ENCODE peak calls at places on chromosomes 12 and 14, in ten cellular contexts. C is CD4-positive, alpha-beta memory T cell; H is BE2C; N is SK-N-SH; P is GM06990; B is Panc1; X is fibroblast of lung; L is neuronal stem cell; G is right atrium auricular region; F is astrocyte. Z is an unnamed sample. For H3K27me3, the result is how much of the 10 kb centered on the place peaks cover.

GRCh38 chr14:69004731-69005431 is 25.8 kb upstream of the ACTN1 start:
- DNase-seq in N (no peak), B (no peak), P (no peak), C (no peak), X (peak), F (peak), L (no peak), H (no peak), G (no peak), Z (no peak)

GRCh38 chr14:64807588-64807987 is 72.1 kb downstream of the SPTB start:
- DNase-seq in B (no peak), N (no peak), G (no peak), H (peak), P (no peak), C (no peak), F (no peak), X (no peak), L (no peak), Z (no peak)

GRCh38 chr14:22667881-22668280 is 23.7 kb upstream of the OR6J1 start:
- DNase-seq in H (no peak), N (no peak), L (no peak), F (no peak), X (no peak), B (no peak), C (no peak), G (no peak), P (no peak), Z (no peak)

GRCh38 chr14:89027097-89027740 is 202.8 kb downstream of the TTC8 start:
- DNase-seq in C (peak), N (no peak), B (no peak), F (no peak), L (peak), X (peak), P (peak), G (no peak), H (no peak), Z (peak)

GRCh38 chr12:48160807-48161206 is 3.5 kb upstream of the ASB8 start:
- DNase-seq in X (peak), C (no peak), B (no peak), L (no peak), H (no peak), G (no peak), P (no peak), F (peak), N (no peak), Z (no peak)

GRCh38 chr12:107457536-107457935 is 228.1 kb upstream of the PWP1 start:
- DNase-seq in P (no peak), L (no peak), X (no peak), N (peak), B (no peak), H (no peak), C (no peak), F (no peak), G (no peak), Z (no peak)

GRCh38 chr12:126784328-126784921 is 1482.5 kb upstream of the TMEM132C start:
- DNase-seq in X (peak), L (peak), H (no peak), P (no peak), G (no peak), B (no peak), F (peak), N (peak), C (no peak), Z (peak)

GRCh38 chr12:105907982-105908381 is 230.8 kb downstream of the NUAK1 start:
- DNase-seq in H (no peak), N (no peak), X (peak), P (no peak), F (peak), L (no peak), C (no peak), G (no peak), B (no peak), Z (no peak)

GRCh38 chr14:50062438-50063039 is 53.8 kb downstream of the VCPKMT start:
- DNase-seq in N (peak), G (no peak), H (peak), L (no peak), C (peak), B (no peak), P (no peak), F (peak), X (peak), Z (peak)

GRCh38 chr14:78997811-78998210 is 827.6 kb downstream of the NRXN3 start:
- DNase-seq in G (no peak), C (no peak), N (peak), H (peak), P (no peak), F (peak), X (peak), L (no peak), B (no peak), Z (no peak)

GRCh38 chr14:74867673-74868072 is 8.3 kb downstream of the PROX2 start:
- DNase-seq in P (no peak), C (peak), B (no peak), H (no peak), F (peak), X (peak), G (peak), N (peak), L (no peak), Z (peak)

GRCh38 chr12:65334534-65334933 is 56.1 kb downstream of the MSRB3 start:
- DNase-seq in F (no peak), X (no peak), H (no peak), G (no peak), C (no peak), P (no peak), N (no peak), B (no peak), L (no peak), Z (no peak)

GRCh38 chr14:25884657-25885056 is 713.2 kb downstream of the NOVA1 start:
- DNase-seq in B (no peak), C (no peak), P (no peak), H (no peak), F (no peak), G (no peak), N (no peak), X (no peak), L (no peak), Z (no peak)

GRCh38 chr12:62265511-62265910 is 5.3 kb downstream of the USP15 start:
- DNase-seq in N (no peak), L (no peak), F (no peak), G (no peak), P (no peak), B (no peak), H (no peak), C (no peak), X (no peak), Z (no peak)

GRCh38 chr14:32800320-32800719 is 138.4 kb upstream of the NPAS3 start:
- DNase-seq in F (no peak), B (no peak), X (no peak), G (no peak), P (no peak), L (no peak), C (no peak), N (no peak), H (no peak), Z (no peak)

GRCh38 chr12:93453633-93454032 is 11.9 kb upstream of the UBE2N start:
- DNase-seq in N (no peak), X (peak), L (no peak), G (no peak), F (peak), C (no peak), H (no peak), B (no peak), P (no peak), Z (no peak)

GRCh38 chr12:57852620-57853509 is 6.3 kb upstream of the CTDSP2 start:
- DNase-seq in G (no peak), N (no peak), L (peak), H (no peak), B (no peak), F (no peak), X (no peak), P (no peak), C (no peak), Z (no peak)

GRCh38 chr12:29591140-29592020 is 93.9 kb upstream of the OVCH1 start:
- DNase-seq in G (no peak), H (no peak), C (no peak), X (no peak), F (no peak), L (peak), P (no peak), N (no peak), B (no peak), Z (no peak)

GRCh38 chr14:102690509-102691286 is 86.6 kb upstream of the TRAF3 start:
- DNase-seq in B (no peak), C (no peak), H (no peak), F (no peak), G (no peak), L (no peak), N (no peak), X (no peak), P (no peak), Z (no peak)

GRCh38 chr12:77323778-77324415 is 258.5 kb upstream of the E2F7 start:
- DNase-seq in G (no peak), H (no peak), C (no peak), X (no peak), L (no peak), P (no peak), B (no peak), F (no peak), N (no peak), Z (no peak)

GRCh38 chr12:127247937-127248336 is 1019.0 kb upstream of the TMEM132C start:
- DNase-seq in N (no peak), G (no peak), C (no peak), L (no peak), H (no peak), B (no peak), P (no peak), X (no peak), F (no peak), Z (no peak)

GRCh38 chr12:3492868-3493224 is 1.8 kb downstream of the PRMT8 start:
- DNase-seq in L (no peak), B (no peak), X (no peak), P (no peak), G (no peak), C (no peak), F (no peak), H (no peak), N (no peak), Z (no peak)

GRCh38 chr12:98830657-98831056 is 185.6 kb downstream of the APAF1 start:
- DNase-seq in H (no peak), F (no peak), B (no peak), N (no peak), X (no peak), C (no peak), G (no peak), L (no peak), P (no peak), Z (no peak)

GRCh38 chr14:95043314-95043713 is 114.0 kb downstream of the DICER1 start:
- DNase-seq in L (no peak), H (no peak), G (peak), B (no peak), F (no peak), X (no peak), C (no peak), N (no peak), P (no peak), Z (no peak)

GRCh38 chr14:64728106-64728505 is 23.9 kb downstream of the PLEKHG3 start:
- DNase-seq in P (no peak), X (no peak), N (no peak), F (no peak), C (no peak), H (no peak), B (no peak), L (no peak), G (no peak), Z (no peak)

GRCh38 chr14:96267336-96267735 is 11.3 kb downstream of the BDKRB1 start:
- DNase-seq in N (peak), H (peak), X (peak), L (no peak), G (no peak), F (peak), P (no peak), B (no peak), C (no peak), Z (no peak)

GRCh38 chr14:100388137-100389050 is 65.3 kb downstream of the SLC25A47 start:
- DNase-seq in X (no peak), B (no peak), H (no peak), P (no peak), L (no peak), F (no peak), G (no peak), C (no peak), N (no peak), Z (no peak)

DNA sequence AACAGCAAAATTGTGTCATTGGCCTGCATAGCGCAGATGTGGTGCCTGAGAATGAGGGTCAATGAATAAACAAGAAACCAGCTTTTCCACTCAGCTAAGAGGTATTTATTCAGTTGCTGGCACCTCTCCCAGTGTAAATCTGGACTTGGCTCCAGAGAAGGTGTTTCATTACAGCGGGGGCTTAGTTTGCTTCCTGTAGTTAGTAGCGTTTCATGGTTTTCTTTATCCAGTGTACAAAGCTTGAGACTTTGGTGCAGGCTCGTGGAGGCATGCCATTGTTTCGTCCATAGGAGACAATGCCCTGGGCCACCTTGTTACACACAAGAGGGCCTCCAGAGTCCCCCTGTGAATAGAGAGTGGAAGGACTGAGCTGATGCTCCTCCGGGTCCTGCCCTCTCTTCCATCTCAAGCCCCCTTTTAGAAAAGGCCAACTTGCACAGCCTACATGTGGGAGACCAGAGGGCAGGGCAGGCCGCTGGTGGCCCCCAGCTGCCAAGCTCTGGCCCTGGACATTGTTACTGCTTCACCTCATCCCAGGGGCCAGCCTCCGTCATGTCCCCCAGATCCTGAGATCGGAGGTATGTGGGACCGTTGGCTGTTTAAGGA is 3.0 kb downstream of the GZMB start:
- DNase-seq in C (no peak), X (no peak), N (no peak), L (no peak), H (no peak), F (no peak), G (no peak), B (no peak), P (no peak), Z (no peak)
- H3K27me3 ChIP-seq in C (under half), X (under half), N (under half), L (under half), H (under half), F (under half), G (under half), B (under half), P (under half), Z (under half)

GRCh38 chr12:113478351-113479011 is 6.8 kb upstream of the LHX5 start:
- DNase-seq in X (no peak), L (no peak), F (no peak), B (no peak), P (no peak), H (no peak), C (no peak), G (no peak), N (no peak), Z (no peak)
- H3K27me3 ChIP-seq in X (half or more), L (under half), F (half or more), B (half or more), P (under half), H (half or more), C (half or more), G (under half), N (half or more), Z (under half)

GRCh38 chr12:114450511-114451300 is 44.8 kb upstream of the TBX5 start:
- DNase-seq in F (no peak), C (no peak), N (no peak), L (no peak), X (no peak), G (peak), H (no peak), P (no peak), B (no peak), Z (no peak)
- H3K27me3 ChIP-seq in F (under half), C (under half), N (under half), L (under half), X (under half), G (under half), H (half or more), P (under half), B (under half), Z (under half)

GRCh38 chr12:117361312-117361670 is at the start of gene NOS1:
- DNase-seq in H (no peak), B (no peak), F (no peak), P (no peak), N (peak), G (no peak), L (no peak), X (no peak), C (no peak), Z (no peak)
- H3K27me3 ChIP-seq in H (half or more), B (under half), F (under half), P (under half), N (under half), G (under half), L (under half), X (under half), C (under half), Z (under half)

DNA sequence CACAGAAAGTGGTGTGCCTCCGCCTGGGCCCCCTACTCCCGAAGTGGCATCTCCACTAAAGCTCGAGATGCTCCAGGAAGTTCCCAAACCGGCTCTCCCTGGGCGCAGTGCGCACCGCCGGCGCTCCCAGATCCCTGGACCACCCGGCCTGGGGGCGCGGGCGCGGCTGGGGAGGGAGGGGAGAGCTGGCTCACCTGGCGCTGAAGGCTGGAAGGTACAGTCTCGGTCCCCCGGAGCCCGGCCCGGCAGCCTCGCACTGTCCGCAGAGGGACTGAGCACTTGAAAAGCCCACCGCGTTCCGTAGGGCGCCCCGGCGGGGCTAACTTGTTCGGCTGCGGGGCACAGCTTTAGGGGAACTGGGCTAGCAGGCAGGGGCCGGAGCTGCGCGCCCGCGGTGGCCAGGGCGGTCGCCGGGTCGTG is 558 bp downstream of the DBX2 start:
- DNase-seq in L (no peak), X (peak), N (no peak), P (peak), H (no peak), G (no peak), B (no peak), F (no peak), C (no peak), Z (no peak)
- H3K27me3 ChIP-seq in L (under half), X (under half), N (under half), P (under half), H (half or more), G (under half), B (half or more), F (under half), C (under half), Z (under half)

GRCh38 chr14:35822501-35822900 is 3.6 kb upstream of the BRMS1L start:
- DNase-seq in G (no peak), X (no peak), P (no peak), C (no peak), F (no peak), H (no peak), L (no peak), N (no peak), B (no peak), Z (no peak)

GRCh38 chr14:35819591-35820540 is 6.3 kb upstream of the BRMS1L start:
- DNase-seq in X (no peak), N (no peak), F (no peak), L (no peak), P (no peak), B (no peak), C (no peak), G (no peak), H (no peak), Z (no peak)

GRCh38 chr14:35821546-35822411 is 4.4 kb upstream of the BRMS1L start:
- DNase-seq in B (peak), P (no peak), L (no peak), X (peak), C (no peak), G (no peak), H (peak), N (peak), F (peak), Z (no peak)

GRCh38 chr14:35814371-35815005 is 5.4 kb upstream of the RALGAPA1 start:
- DNase-seq in G (no peak), L (peak), H (peak), P (no peak), F (peak), C (peak), X (peak), N (peak), B (no peak), Z (peak)

GRCh38 chr14:35818346-35819115 is 7.6 kb upstream of the BRMS1L start:
- DNase-seq in B (no peak), N (peak), L (no peak), F (peak), G (no peak), P (no peak), C (peak), H (peak), X (peak), Z (no peak)
- H3K27me3 ChIP-seq in B (under half), N (under half), L (under half), F (under half), G (under half), P (under half), C (under half), H (under half), X (under half), Z (under half)